ENCODE peak calls at places on chromosomes 11 and 22, in ten cellular contexts. U is NCI-H2171 treated with DMSO at 0.1 percent for 48 hours; G is stomach; T is uterus; I is esophagus squamous epithelium; O is HTR-8/SVneo; C is GDM1; P is WTC11; A is activated CD4-positive, alpha-beta T cell treated with anti-CD3 and anti-CD28 coated beads for 36 hours; S is H9. H is an unnamed sample.

GRCh38 chr11:45092901-45093760 is 53.3 kb upstream of the PRDM11 start:
- DNase-seq in P (no peak), O (no peak), S (peak), I (no peak), C (peak), U (peak), A (peak), T (peak), G (peak), H (peak)

GRCh38 chr11:45609902-45610301 is 55.5 kb downstream of the CHST1 start:
- DNase-seq in I (no peak), U (no peak), S (no peak), G (no peak), T (no peak), A (no peak), P (no peak), C (no peak), O (no peak), H (no peak)

GRCh38 chr11:35337919-35338316 is 81.4 kb downstream of the SLC1A2 start:
- DNase-seq in G (no peak), C (no peak), P (no peak), U (no peak), A (no peak), I (no peak), T (no peak), O (no peak), S (no peak), H (no peak)

GRCh38 chr22:38247713-38248112 is 25.1 kb downstream of the TMEM184B start:
- DNase-seq in G (no peak), O (no peak), P (no peak), C (no peak), A (no peak), T (no peak), I (no peak), U (no peak), S (no peak), H (no peak)

GRCh38 chr22:21712751-21713427 is 22.7 kb downstream of the YPEL1 start:
- DNase-seq in S (peak), T (peak), C (peak), P (peak), G (peak), A (peak), U (peak), I (no peak), O (peak), H (peak)

GRCh38 chr11:134517621-134518293 is 105.7 kb upstream of the B3GAT1 start:
- DNase-seq in T (peak), I (no peak), A (no peak), S (no peak), U (no peak), C (no peak), O (no peak), P (peak), G (no peak), H (no peak)

GRCh38 chr11:11387201-11387600 is 34.2 kb upstream of the CSNK2A3 start:
- DNase-seq in A (no peak), C (no peak), S (no peak), T (no peak), U (no peak), I (no peak), P (no peak), O (no peak), G (no peak), H (peak)

GRCh38 chr22:31106651-31107205 is 640 bp downstream of the SELENOM start:
- DNase-seq in O (no peak), T (peak), G (no peak), A (no peak), I (no peak), U (peak), C (no peak), P (no peak), S (no peak), H (no peak)

GRCh38 chr22:35549338-35549737 is 8.7 kb downstream of the RASD2 start:
- DNase-seq in G (no peak), C (no peak), S (no peak), T (no peak), I (no peak), U (peak), A (no peak), P (no peak), O (no peak), H (no peak)

GRCh38 chr11:18225906-18226305 is 10.7 kb downstream of the SAA4 start:
- DNase-seq in A (no peak), I (no peak), P (no peak), C (no peak), S (no peak), O (no peak), G (no peak), U (no peak), T (no peak), H (no peak)

GRCh38 chr11:3202305-3202704 is 16.3 kb downstream of the MRGPRG start:
- DNase-seq in C (no peak), I (no peak), S (no peak), A (no peak), G (no peak), P (no peak), U (no peak), T (no peak), O (no peak), H (no peak)

H was measured in islet precursor cell.